ENCODE peak calls at places on chromosomes 4 and X, in nine cellular contexts. H is AG04449, L is suprapubic skin, Q is fibroblast of mammary gland, U is transverse colon, X is bronchial epithelial cell, E is coronary artery, P is IMR-90, S is fibroblast of pulmonary artery. R is an unnamed sample.

GRCh38 chr4:80507077-80507476 is 171.5 kb downstream of the CFAP299 start:
- DNase-seq in X (no peak), U (no peak), S (no peak), E (no peak), H (no peak), P (no peak), L (no peak), Q (no peak), R (no peak)

GRCh38 chrX:152206426-152206825 is 68.0 kb upstream of the MAGEA10 start:
- DNase-seq in L (no peak), U (no peak), S (no peak), E (no peak), Q (no peak), X (no peak), P (no peak), H (no peak), R (no peak)

GRCh38 chrX:72584165-72584564 is 11.5 kb upstream of the HDAC8 start:
- DNase-seq in P (no peak), S (no peak), U (no peak), E (no peak), Q (no peak), L (no peak), H (no peak), X (no peak), R (no peak)

GRCh38 chrX:153723351-153724251 is 586 bp downstream of the BCAP31 start:
- DNase-seq in L (no peak), H (no peak), S (peak), X (peak), U (peak), Q (peak), E (no peak), P (peak), R (peak)

GRCh38 chr4:47703008-47703407 is 134.9 kb downstream of the CORIN start:
- DNase-seq in E (no peak), L (no peak), X (no peak), P (no peak), S (no peak), H (no peak), Q (no peak), U (no peak), R (no peak)

GRCh38 chrX:118693843-118694242 is 33.6 kb upstream of the IL13RA1 start:
- DNase-seq in P (no peak), L (no peak), H (no peak), U (no peak), X (no peak), Q (no peak), E (no peak), S (peak), R (no peak)

GRCh38 chrX:86407371-86407770 is 259.1 kb downstream of the DACH2 start:
- DNase-seq in L (no peak), S (no peak), Q (no peak), X (no peak), H (no peak), P (no peak), E (no peak), U (no peak), R (no peak)

GRCh38 chr4:9833421-9833820 is 52.0 kb downstream of the DRD5 start:
- DNase-seq in S (no peak), P (no peak), Q (no peak), E (no peak), U (no peak), X (no peak), H (no peak), L (no peak), R (no peak)

GRCh38 chr4:88761861-88762523 is 64.4 kb upstream of the NAP1L5 start:
- DNase-seq in H (no peak), P (no peak), U (no peak), E (no peak), Q (no peak), L (no peak), S (no peak), X (no peak), R (peak)

GRCh38 chrX:3485727-3486126 is 139.3 kb upstream of the MXRA5 start:
- DNase-seq in P (no peak), H (no peak), E (no peak), Q (no peak), S (no peak), U (no peak), L (no peak), X (no peak), R (no peak)

GRCh38 chr4:3747582-3747906 is 18.6 kb upstream of the ADRA2C start:
- DNase-seq in L (no peak), H (no peak), U (no peak), E (no peak), Q (no peak), P (no peak), S (no peak), X (no peak), R (no peak)

GRCh38 chrX:142036111-142036510 is 132.4 kb downstream of the MAGEC1 start:
- DNase-seq in Q (no peak), H (no peak), U (no peak), X (peak), S (peak), E (no peak), P (peak), L (no peak), R (peak)

GRCh38 chr4:31059753-31060522 is 339.8 kb downstream of the PCDH7 start:
- DNase-seq in P (peak), Q (peak), S (peak), U (no peak), E (no peak), X (peak), H (no peak), L (no peak), R (no peak)

GRCh38 chrX:154021131-154021611 is 1.5 kb upstream of the IRAK1 start:
- DNase-seq in H (no peak), Q (peak), X (peak), L (no peak), S (peak), P (peak), E (no peak), U (no peak), R (peak)

GRCh38 chr4:138217567-138217966 is 24.6 kb downstream of the SLC7A11 start:
- DNase-seq in U (no peak), X (no peak), P (no peak), Q (no peak), H (no peak), E (no peak), S (no peak), L (no peak), R (no peak)

GRCh38 chrX:151703487-151703886 is 8.2 kb downstream of the PRRG3 start:
- DNase-seq in X (no peak), L (no peak), U (no peak), Q (peak), H (no peak), S (no peak), P (no peak), E (no peak), R (no peak)

GRCh38 chr4:181293014-181293413 is 950.2 kb upstream of the TENM3 start:
- DNase-seq in U (no peak), P (no peak), L (no peak), X (no peak), S (no peak), Q (no peak), H (no peak), E (no peak), R (no peak)

GRCh38 chr4:1080961-1081688 is 32.2 kb downstream of the RNF212 start:
- DNase-seq in U (no peak), P (peak), L (no peak), H (no peak), S (peak), X (peak), E (no peak), Q (peak), R (no peak)

GRCh38 chrX:83004012-83004411 is 504.1 kb upstream of the POU3F4 start:
- DNase-seq in P (no peak), L (no peak), S (no peak), E (no peak), U (no peak), H (no peak), Q (no peak), X (no peak), R (no peak)

GRCh38 chr4:119623025-119623424 is 5.6 kb downstream of the PDE5A start:
- DNase-seq in U (no peak), X (peak), H (no peak), P (peak), S (peak), L (no peak), E (no peak), Q (peak), R (peak)

GRCh38 chr4:51840791-51841190 is 2.2 kb upstream of the DCUN1D4 start:
- DNase-seq in S (no peak), E (no peak), L (no peak), H (no peak), X (no peak), P (peak), Q (no peak), U (no peak), R (no peak)

GRCh38 chr4:171846232-171846631 is 33.0 kb downstream of the GALNTL6 start:
- DNase-seq in S (peak), X (peak), L (no peak), H (peak), U (peak), E (no peak), Q (peak), P (no peak), R (peak)

GRCh38 chr4:185709802-185710486 is 102.0 kb downstream of the SORBS2 start:
- DNase-seq in Q (peak), H (no peak), E (no peak), U (no peak), X (peak), P (no peak), L (no peak), S (peak), R (peak)

GRCh38 chrX:69313622-69314290 is 148.5 kb upstream of the PJA1 start:
- DNase-seq in X (no peak), Q (no peak), L (no peak), U (no peak), S (no peak), E (peak), H (no peak), P (no peak), R (no peak)

GRCh38 chr4:11429646-11430045 is 952 bp upstream of the HS3ST1 start:
- DNase-seq in U (peak), S (no peak), P (no peak), L (no peak), X (peak), E (no peak), Q (no peak), H (no peak), R (no peak)

GRCh38 chr4:189113389-189113888 is 827.2 kb upstream of the FRG1 start:
- DNase-seq in X (no peak), H (no peak), E (no peak), Q (peak), P (no peak), U (no peak), L (no peak), S (no peak), R (no peak)

GRCh38 chr4:94452476-94453300 is 946 bp downstream of the PDLIM5 start:
- DNase-seq in Q (peak), P (peak), S (peak), H (no peak), L (peak), X (peak), E (peak), U (peak), R (peak)

GRCh38 chr4:94451051-94451404 is 714 bp upstream of the PDLIM5 start:
- DNase-seq in Q (peak), X (no peak), U (no peak), L (no peak), P (no peak), H (no peak), E (no peak), S (no peak), R (no peak)

GRCh38 chr4:94453534-94453963 is 1.8 kb downstream of the PDLIM5 start:
- DNase-seq in L (no peak), U (no peak), S (no peak), Q (no peak), P (no peak), E (no peak), H (no peak), X (no peak), R (no peak)

GRCh38 chr4:94454405-94454804 is 2.7 kb downstream of the PDLIM5 start:
- DNase-seq in Q (peak), X (peak), P (peak), S (no peak), U (no peak), E (no peak), H (no peak), L (no peak), R (no peak)

GRCh38 chr4:94451669-94452475 is at the start of gene PDLIM5:
- DNase-seq in Q (peak), S (peak), H (no peak), L (peak), P (peak), X (peak), U (peak), E (peak), R (peak)
- TF ChIP-seq CTCF in Q (no peak), S (no peak), H (no peak), L (no peak), P (no peak), X (no peak), U (no peak), E (no peak), R (peak)

GRCh38 chrX:10725071-10725470 is 104.7 kb upstream of the MID1 start:
- DNase-seq in E (no peak), Q (no peak), L (no peak), H (no peak), X (no peak), P (peak), U (no peak), S (no peak), R (no peak)
- TF ChIP-seq CTCF in E (no peak), Q (peak), L (no peak), H (no peak), X (peak), P (peak), U (no peak), S (peak), R (no peak)

GRCh38 chr4:147678796-147679549 is 5.0 kb downstream of the PRMT9 start:
- DNase-seq in E (no peak), S (peak), L (no peak), P (peak), U (no peak), Q (peak), H (no peak), X (no peak), R (no peak)
- TF ChIP-seq CTCF in E (no peak), S (no peak), L (no peak), P (no peak), U (no peak), Q (no peak), H (no peak), X (peak), R (peak)

GRCh38 chr4:159762672-159763071 is 659.8 kb downstream of the RAPGEF2 start:
- DNase-seq in P (no peak), U (no peak), H (no peak), X (no peak), S (no peak), L (no peak), E (no peak), Q (no peak), R (no peak)

GRCh38 chr4:159765402-159765801 is 662.5 kb downstream of the RAPGEF2 start:
- DNase-seq in Q (no peak), U (no peak), H (no peak), P (no peak), S (peak), X (no peak), L (no peak), E (no peak), R (no peak)

GRCh38 chr4:159766241-159766640 is 663.4 kb downstream of the RAPGEF2 start:
- DNase-seq in E (no peak), U (no peak), X (no peak), L (no peak), Q (no peak), P (no peak), H (no peak), S (no peak), R (no peak)

GRCh38 chr4:159768011-159768410 is 665.1 kb downstream of the RAPGEF2 start:
- DNase-seq in U (no peak), X (no peak), Q (no peak), L (no peak), S (peak), H (no peak), P (no peak), E (no peak), R (no peak)

GRCh38 chr4:159764343-159764952 is 661.6 kb downstream of the RAPGEF2 start:
- DNase-seq in S (peak), L (no peak), U (no peak), P (no peak), X (peak), H (no peak), Q (peak), E (no peak), R (peak)
- TF ChIP-seq CTCF in S (peak), L (no peak), U (peak), P (peak), X (peak), H (peak), Q (peak), E (peak), R (peak)

DNA sequence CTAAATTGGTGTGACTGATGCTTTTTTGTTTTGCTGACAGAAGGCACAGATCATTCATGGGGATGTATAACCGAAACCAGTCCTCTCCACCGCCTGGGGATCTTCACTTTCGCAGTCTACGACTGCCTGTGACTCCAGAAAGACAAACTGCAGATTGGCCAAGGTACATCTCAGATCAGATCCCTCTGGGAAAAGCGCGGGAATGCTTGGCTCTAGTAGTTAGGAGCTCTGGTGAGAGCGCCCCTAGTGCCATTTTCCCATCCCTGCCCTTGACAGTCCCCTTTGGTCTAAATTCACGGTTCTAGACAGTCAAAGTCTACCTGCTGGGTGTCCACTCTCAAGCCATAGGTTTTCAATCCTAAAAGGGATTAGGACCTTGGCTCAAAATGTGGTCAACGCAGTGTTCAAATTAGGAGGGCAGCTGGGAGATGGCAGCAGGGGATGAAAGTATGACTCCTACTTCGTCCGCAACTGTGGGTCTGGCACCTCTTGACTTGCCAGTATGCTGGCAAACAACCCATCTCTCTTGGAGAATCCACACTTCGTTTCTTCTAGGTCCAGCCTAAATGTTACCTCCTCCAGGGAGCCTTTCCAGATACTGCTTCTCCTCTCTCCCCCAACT is 6.9 kb upstream of the HAND2 start:
- DNase-seq in E (no peak), S (no peak), X (no peak), Q (no peak), L (no peak), U (no peak), P (no peak), H (no peak), R (no peak)
- TF ChIP-seq CTCF in E (no peak), S (no peak), X (no peak), Q (no peak), L (no peak), U (peak), P (no peak), H (no peak), R (peak)

GRCh38 chr4:14912426-14912825 is 89.9 kb upstream of the CPEB2 start:
- DNase-seq in H (no peak), Q (no peak), U (no peak), E (no peak), L (no peak), X (no peak), P (no peak), S (no peak), R (no peak)
- TF ChIP-seq CTCF in H (no peak), Q (no peak), U (no peak), E (no peak), L (no peak), X (no peak), P (no peak), S (no peak), R (no peak)

R was measured in HFFc6.